ENCODE peak calls at places on chromosomes 7 and 10, in seven cellular contexts. I is hippocampal formation; C is stimulated activated CD4-positive, alpha-beta T cell treated with anti-CD3 and anti-CD28 coated beads, TNF-alpha, amount 100 ng/mL, for 1 hour; B is naive B cell; J is HL-60; W is DMS79 treated with DMSO at 0.1 percent for 48 hours; X is stimulated activated CD8-positive, alpha-beta memory T cell treated with anti-CD3 and anti-CD28 coated beads, Interleukin-12 subunit alpha, Interleukin-12 subunit beta, amount 100 ng/mL, for 1 hour. Z is an unnamed sample.

GRCh38 chr10:128210215-128211063 is 84.2 kb upstream of the MKI67 start:
- DNase-seq in I (no peak), C (peak; percentile 29), B (peak; percentile 60), J (peak; percentile 22), W (no peak), X (peak; percentile 55), Z (peak; percentile 37)

GRCh38 chr7:17844514-17845196 is 95.6 kb downstream of the SNX13 start:
- DNase-seq in I (no peak), C (no peak), B (no peak), J (no peak), W (no peak), X (no peak), Z (no peak)

GRCh38 chr7:145036592-145037386 is 200.9 kb upstream of the TPK1 start:
- DNase-seq in I (peak; percentile 19), C (no peak), B (peak; percentile 23), J (peak; percentile 32), W (no peak), X (peak; percentile 4), Z (peak; percentile 27)

GRCh38 chr10:23158370-23158769 is 33.7 kb upstream of the PTF1A start:
- DNase-seq in I (peak; percentile 74), C (no peak), B (peak; percentile 21), J (peak; percentile 7), W (peak; percentile 7), X (peak; percentile 7), Z (peak; percentile 37)

GRCh38 chr7:8295638-8296361 is 33.8 kb upstream of the ICA1 start:
- DNase-seq in I (peak; percentile 94), C (no peak), B (peak; percentile 41), J (peak; percentile 62), W (peak; percentile 87), X (peak; percentile 19), Z (peak; percentile 86)

GRCh38 chr10:97974526-97975525 is 55.6 kb downstream of the CRTAC1 start:
- DNase-seq in I (no peak), C (no peak), B (no peak), J (no peak), W (no peak), X (no peak), Z (no peak)

GRCh38 chr10:124703778-124704427 is 40.3 kb downstream of the FAM53B start:
- DNase-seq in I (peak; percentile 39), C (no peak), B (no peak), J (no peak), W (no peak), X (no peak), Z (no peak)

GRCh38 chr10:77919713-77920108 is 6.8 kb downstream of the DLG5 start:
- DNase-seq in I (no peak), C (no peak), B (no peak), J (no peak), W (no peak), X (no peak), Z (no peak)

GRCh38 chr7:29345590-29345989 is 151.0 kb downstream of the CHN2 start:
- DNase-seq in I (peak; percentile 58), C (no peak), B (no peak), J (peak; percentile 22), W (no peak), X (peak; percentile 3), Z (peak; percentile 38)

GRCh38 chr10:112775892-112776679 is 174.0 kb upstream of the TCF7L2 start:
- DNase-seq in I (no peak), C (no peak), B (no peak), J (no peak), W (no peak), X (no peak), Z (no peak)

GRCh38 chr7:97373743-97374142 is 256.2 kb downstream of the SDHAF3 start:
- DNase-seq in I (no peak), C (no peak), B (no peak), J (no peak), W (no peak), X (no peak), Z (no peak)

GRCh38 chr10:97169911-97170693 is 15.7 kb downstream of the SLIT1 start:
- DNase-seq in I (peak; percentile 19), C (no peak), B (no peak), J (no peak), W (peak; percentile 48), X (no peak), Z (no peak)

GRCh38 chr10:42475168-42476098 is 162.9 kb downstream of the ZNF33B start:
- DNase-seq in I (no peak), C (no peak), B (no peak), J (no peak), W (no peak), X (no peak), Z (no peak)

GRCh38 chr7:68706291-68706690 is 892.0 kb upstream of the AUTS2 start:
- DNase-seq in I (no peak), C (no peak), B (no peak), J (no peak), W (no peak), X (no peak), Z (no peak)

GRCh38 chr7:142139597-142140501 is 28.3 kb downstream of the MGAM2 start:
- DNase-seq in I (no peak), C (no peak), B (no peak), J (no peak), W (peak; percentile 3), X (no peak), Z (no peak)

GRCh38 chr7:32241636-32242035 is 171.4 kb upstream of the PDE1C start:
- DNase-seq in I (no peak), C (no peak), B (no peak), J (no peak), W (no peak), X (no peak), Z (no peak)

GRCh38 chr10:132848306-132848705 is 62.4 kb upstream of the NKX6-2 start:
- DNase-seq in I (no peak), C (no peak), B (no peak), J (peak; percentile 8), W (no peak), X (no peak), Z (no peak)

GRCh38 chr7:5143935-5144903 is 45.8 kb upstream of the WIPI2 start:
- DNase-seq in I (no peak), C (peak; percentile 16), B (peak; percentile 69), J (peak; percentile 15), W (no peak), X (peak; percentile 17), Z (no peak)

GRCh38 chr7:140533394-140533872 is 54.1 kb upstream of the MKRN1 start:
- DNase-seq in I (no peak), C (no peak), B (no peak), J (no peak), W (no peak), X (no peak), Z (no peak)

GRCh38 chr7:87414400-87415188 is 60.9 kb downstream of the ABCB4 start:
- DNase-seq in I (no peak), C (no peak), B (no peak), J (no peak), W (no peak), X (no peak), Z (no peak)

GRCh38 chr7:76357379-76358052 is 1.3 kb downstream of the YWHAG start:
- DNase-seq in I (peak; percentile 49), C (no peak), B (no peak), J (no peak), W (peak; percentile 55), X (no peak), Z (no peak)

GRCh38 chr7:115782716-115783460 is 247.7 kb downstream of the TFEC start:
- DNase-seq in I (no peak), C (no peak), B (no peak), J (no peak), W (peak; percentile 57), X (no peak), Z (no peak)

GRCh38 chr7:12647364-12648219 is 39.8 kb upstream of the ARL4A start:
- DNase-seq in I (no peak), C (no peak), B (no peak), J (no peak), W (no peak), X (no peak), Z (no peak)

GRCh38 chr7:28354601-28355062 is 57.7 kb upstream of the CREB5 start:
- DNase-seq in I (no peak), C (no peak), B (no peak), J (no peak), W (peak; percentile 51), X (no peak), Z (no peak)

GRCh38 chr10:18582803-18583202 is 68.6 kb downstream of the NSUN6 start:
- DNase-seq in I (no peak), C (no peak), B (no peak), J (peak; percentile 1), W (no peak), X (no peak), Z (peak; percentile 3)

GRCh38 chr7:130959743-130960207 is 225.8 kb upstream of the KLF14 start:
- DNase-seq in I (no peak), C (no peak), B (no peak), J (peak; percentile 56), W (no peak), X (no peak), Z (no peak)

GRCh38 chr10:12539350-12540164 is 190.2 kb downstream of the CAMK1D start:
- DNase-seq in I (no peak), C (no peak), B (no peak), J (no peak), W (peak; percentile 36), X (no peak), Z (no peak)

GRCh38 chr7:68511281-68511680 is 1087.0 kb upstream of the AUTS2 start:
- DNase-seq in I (no peak), C (no peak), B (no peak), J (no peak), W (no peak), X (no peak), Z (no peak)

GRCh38 chr10:86355571-86356038 is 11.0 kb downstream of the GRID1 start:
- DNase-seq in I (peak; percentile 92), C (no peak), B (no peak), J (peak; percentile 96), W (no peak), X (no peak), Z (peak; percentile 93)

GRCh38 chr7:150971242-150972048 is 6.7 kb downstream of the KCNH2 start:
- DNase-seq in I (no peak), C (no peak), B (no peak), J (no peak), W (peak; percentile 42), X (no peak), Z (no peak)

GRCh38 chr7:7791523-7791922 is 73.1 kb upstream of the RPA3 start:
- DNase-seq in I (no peak), C (no peak), B (no peak), J (no peak), W (no peak), X (no peak), Z (no peak)

GRCh38 chr10:119305860-119306513 is 98.6 kb downstream of the GRK5 start:
- DNase-seq in I (peak; percentile 48), C (peak; percentile 86), B (peak; percentile 85), J (peak; percentile 83), W (no peak), X (peak; percentile 80), Z (peak; percentile 83)

GRCh38 chr10:97542169-97543024 is 30.2 kb upstream of the ANKRD2 start:
- DNase-seq in I (peak; percentile 55), C (no peak), B (no peak), J (peak; percentile 7), W (no peak), X (no peak), Z (no peak)

GRCh38 chr10:69090687-69091450 is 3.0 kb downstream of the SRGN start:
- DNase-seq in I (no peak), C (no peak), B (no peak), J (no peak), W (no peak), X (no peak), Z (peak; percentile 46)

GRCh38 chr10:124249196-124249595 is 155.8 kb upstream of the CHST15 start:
- DNase-seq in I (no peak), C (no peak), B (no peak), J (no peak), W (no peak), X (no peak), Z (no peak)

GRCh38 chr7:147412782-147413186 is 1177.8 kb upstream of the C7orf33 start:
- DNase-seq in I (no peak), C (no peak), B (no peak), J (no peak), W (no peak), X (no peak), Z (no peak)

GRCh38 chr10:35577915-35578607 is 27.1 kb upstream of the GJD4 start:
- DNase-seq in I (no peak), C (no peak), B (no peak), J (no peak), W (no peak), X (no peak), Z (no peak)

GRCh38 chr10:4546500-4546899 is 279.5 kb upstream of the AKR1E2 start:
- DNase-seq in I (no peak), C (no peak), B (no peak), J (no peak), W (no peak), X (no peak), Z (no peak)